ENCODE peak calls at places on chromosome 18, in eight cellular contexts. One of them, this sample, is unnamed.

GRCh38 chr18:69636529-69637301 is 236.0 kb downstream of the DOK6 start:
- DNase-seq in B cell: no peak
- DNase-seq in CD8-positive, alpha-beta T cell: no peak
- DNase-seq in heart right ventricle: peak
- DNase-seq in CD4-positive, alpha-beta T cell: no peak
- DNase-seq in omental fat pad: no peak
- DNase-seq in HCT116: no peak
- DNase-seq in upper lobe of right lung: no peak
- DNase-seq in this sample: no peak

GRCh38 chr18:23879126-23879525 is 135.4 kb upstream of the TTC39C start:
- DNase-seq in B cell: no peak
- DNase-seq in heart right ventricle: no peak
- DNase-seq in omental fat pad: no peak
- DNase-seq in CD4-positive, alpha-beta T cell: no peak
- DNase-seq in upper lobe of right lung: no peak
- DNase-seq in HCT116: no peak
- DNase-seq in CD8-positive, alpha-beta T cell: no peak
- DNase-seq in this sample: no peak

GRCh38 chr18:24231773-24232735 is 93.2 kb downstream of the CABYR start:
- DNase-seq in HCT116: no peak
- DNase-seq in upper lobe of right lung: no peak
- DNase-seq in CD8-positive, alpha-beta T cell: no peak
- DNase-seq in omental fat pad: no peak
- DNase-seq in B cell: no peak
- DNase-seq in heart right ventricle: no peak
- DNase-seq in CD4-positive, alpha-beta T cell: no peak
- DNase-seq in this sample: no peak

GRCh38 chr18:5678779-5679406 is 135.1 kb upstream of the EPB41L3 start:
- DNase-seq in B cell: no peak
- DNase-seq in CD8-positive, alpha-beta T cell: no peak
- DNase-seq in HCT116: no peak
- DNase-seq in CD4-positive, alpha-beta T cell: no peak
- DNase-seq in upper lobe of right lung: no peak
- DNase-seq in omental fat pad: no peak
- DNase-seq in heart right ventricle: no peak
- DNase-seq in this sample: no peak

GRCh38 chr18:10822457-10822856 is 296.6 kb downstream of the NAPG start:
- DNase-seq in upper lobe of right lung: no peak
- DNase-seq in CD4-positive, alpha-beta T cell: no peak
- DNase-seq in HCT116: no peak
- DNase-seq in omental fat pad: no peak
- DNase-seq in heart right ventricle: no peak
- DNase-seq in B cell: no peak
- DNase-seq in CD8-positive, alpha-beta T cell: no peak
- DNase-seq in this sample: no peak

GRCh38 chr18:79953921-79954651 is 2.6 kb upstream of the SLC66A2 start:
- DNase-seq in omental fat pad: peak
- DNase-seq in upper lobe of right lung: no peak
- DNase-seq in B cell: no peak
- DNase-seq in CD4-positive, alpha-beta T cell: no peak
- DNase-seq in CD8-positive, alpha-beta T cell: no peak
- DNase-seq in heart right ventricle: no peak
- DNase-seq in HCT116: no peak
- DNase-seq in this sample: no peak

GRCh38 chr18:79559121-79559835 is 120.3 kb upstream of the CTDP1 start:
- DNase-seq in upper lobe of right lung: no peak
- DNase-seq in omental fat pad: no peak
- DNase-seq in CD8-positive, alpha-beta T cell: no peak
- DNase-seq in HCT116: no peak
- DNase-seq in CD4-positive, alpha-beta T cell: no peak
- DNase-seq in heart right ventricle: no peak
- DNase-seq in B cell: no peak
- DNase-seq in this sample: no peak

GRCh38 chr18:77078671-77079070 is 53.9 kb downstream of the MBP start:
- DNase-seq in B cell: no peak
- DNase-seq in HCT116: no peak
- DNase-seq in heart right ventricle: no peak
- DNase-seq in CD8-positive, alpha-beta T cell: no peak
- DNase-seq in omental fat pad: no peak
- DNase-seq in CD4-positive, alpha-beta T cell: no peak
- DNase-seq in upper lobe of right lung: no peak
- DNase-seq in this sample: no peak

GRCh38 chr18:1311376-1311775 is 406.7 kb downstream of the ADCYAP1 start:
- DNase-seq in upper lobe of right lung: no peak
- DNase-seq in B cell: no peak
- DNase-seq in HCT116: no peak
- DNase-seq in CD4-positive, alpha-beta T cell: no peak
- DNase-seq in omental fat pad: no peak
- DNase-seq in heart right ventricle: no peak
- DNase-seq in CD8-positive, alpha-beta T cell: no peak
- DNase-seq in this sample: no peak

GRCh38 chr18:848062-848795 is 36.2 kb upstream of the YES1 start:
- DNase-seq in CD4-positive, alpha-beta T cell: no peak
- DNase-seq in HCT116: no peak
- DNase-seq in omental fat pad: no peak
- DNase-seq in upper lobe of right lung: no peak
- DNase-seq in heart right ventricle: no peak
- DNase-seq in B cell: no peak
- DNase-seq in CD8-positive, alpha-beta T cell: no peak
- DNase-seq in this sample: no peak

GRCh38 chr18:5890606-5891360 is 4.5 kb downstream of the TMEM200C start:
- DNase-seq in heart right ventricle: peak
- DNase-seq in upper lobe of right lung: peak
- DNase-seq in HCT116: no peak
- DNase-seq in B cell: peak
- DNase-seq in CD8-positive, alpha-beta T cell: no peak
- DNase-seq in CD4-positive, alpha-beta T cell: no peak
- DNase-seq in omental fat pad: no peak
- DNase-seq in this sample: no peak

GRCh38 chr18:77106331-77106730 is 26.3 kb downstream of the MBP start:
- DNase-seq in CD8-positive, alpha-beta T cell: peak
- DNase-seq in omental fat pad: no peak
- DNase-seq in heart right ventricle: no peak
- DNase-seq in B cell: no peak
- DNase-seq in HCT116: no peak
- DNase-seq in CD4-positive, alpha-beta T cell: peak
- DNase-seq in upper lobe of right lung: peak
- DNase-seq in this sample: peak

GRCh38 chr18:35618289-35618688 is 36.7 kb downstream of the GALNT1 start:
- DNase-seq in upper lobe of right lung: no peak
- DNase-seq in HCT116: no peak
- DNase-seq in omental fat pad: no peak
- DNase-seq in heart right ventricle: no peak
- DNase-seq in B cell: no peak
- DNase-seq in CD4-positive, alpha-beta T cell: no peak
- DNase-seq in CD8-positive, alpha-beta T cell: no peak
- DNase-seq in this sample: no peak

GRCh38 chr18:79806976-79807841 is 9.5 kb downstream of the KCNG2 start:
- DNase-seq in CD8-positive, alpha-beta T cell: no peak
- DNase-seq in heart right ventricle: no peak
- DNase-seq in upper lobe of right lung: peak
- DNase-seq in CD4-positive, alpha-beta T cell: no peak
- DNase-seq in omental fat pad: no peak
- DNase-seq in B cell: no peak
- DNase-seq in HCT116: no peak
- DNase-seq in this sample: no peak

GRCh38 chr18:78621141-78621540 is 358.5 kb upstream of the SALL3 start:
- DNase-seq in heart right ventricle: no peak
- DNase-seq in upper lobe of right lung: no peak
- DNase-seq in CD8-positive, alpha-beta T cell: no peak
- DNase-seq in B cell: no peak
- DNase-seq in HCT116: no peak
- DNase-seq in CD4-positive, alpha-beta T cell: no peak
- DNase-seq in omental fat pad: no peak
- DNase-seq in this sample: no peak

GRCh38 chr18:11096839-11097750 is 52.3 kb downstream of the PIEZO2 start:
- DNase-seq in B cell: no peak
- DNase-seq in CD8-positive, alpha-beta T cell: no peak
- DNase-seq in upper lobe of right lung: no peak
- DNase-seq in heart right ventricle: no peak
- DNase-seq in omental fat pad: no peak
- DNase-seq in HCT116: no peak
- DNase-seq in CD4-positive, alpha-beta T cell: no peak
- DNase-seq in this sample: no peak

GRCh38 chr18:34223164-34223892 is 1.4 kb downstream of the NOL4 start:
- DNase-seq in upper lobe of right lung: no peak
- DNase-seq in CD8-positive, alpha-beta T cell: no peak
- DNase-seq in B cell: no peak
- DNase-seq in CD4-positive, alpha-beta T cell: no peak
- DNase-seq in HCT116: no peak
- DNase-seq in heart right ventricle: no peak
- DNase-seq in omental fat pad: no peak
- DNase-seq in this sample: no peak

GRCh38 chr18:45102863-45103262 is 422.2 kb downstream of the SETBP1 start:
- DNase-seq in CD8-positive, alpha-beta T cell: no peak
- DNase-seq in B cell: peak
- DNase-seq in omental fat pad: no peak
- DNase-seq in CD4-positive, alpha-beta T cell: no peak
- DNase-seq in heart right ventricle: no peak
- DNase-seq in upper lobe of right lung: no peak
- DNase-seq in HCT116: no peak
- DNase-seq in this sample: no peak
- TF ChIP-seq CTCF in CD8-positive, alpha-beta T cell: no peak
- TF ChIP-seq CTCF in B cell: no peak
- TF ChIP-seq CTCF in omental fat pad: no peak
- TF ChIP-seq CTCF in CD4-positive, alpha-beta T cell: no peak
- TF ChIP-seq CTCF in heart right ventricle: no peak
- TF ChIP-seq CTCF in upper lobe of right lung: no peak
- TF ChIP-seq CTCF in HCT116: no peak
- TF ChIP-seq CTCF in this sample: no peak

GRCh38 chr18:67199993-67200617 is 316.4 kb downstream of the DSEL start:
- DNase-seq in B cell: peak
- DNase-seq in HCT116: peak
- DNase-seq in CD4-positive, alpha-beta T cell: no peak
- DNase-seq in omental fat pad: no peak
- DNase-seq in upper lobe of right lung: no peak
- DNase-seq in CD8-positive, alpha-beta T cell: no peak
- DNase-seq in heart right ventricle: no peak
- DNase-seq in this sample: no peak
- TF ChIP-seq CTCF in B cell: peak
- TF ChIP-seq CTCF in HCT116: no peak
- TF ChIP-seq CTCF in CD4-positive, alpha-beta T cell: peak
- TF ChIP-seq CTCF in omental fat pad: no peak
- TF ChIP-seq CTCF in upper lobe of right lung: peak
- TF ChIP-seq CTCF in CD8-positive, alpha-beta T cell: peak
- TF ChIP-seq CTCF in heart right ventricle: peak
- TF ChIP-seq CTCF in this sample: peak

GRCh38 chr18:75109001-75109400 is 99.9 kb downstream of the PTGR3 start:
- DNase-seq in HCT116: no peak
- DNase-seq in CD8-positive, alpha-beta T cell: no peak
- DNase-seq in upper lobe of right lung: no peak
- DNase-seq in CD4-positive, alpha-beta T cell: no peak
- DNase-seq in omental fat pad: no peak
- DNase-seq in heart right ventricle: no peak
- DNase-seq in B cell: no peak
- DNase-seq in this sample: no peak
- TF ChIP-seq CTCF in HCT116: no peak
- TF ChIP-seq CTCF in CD8-positive, alpha-beta T cell: no peak
- TF ChIP-seq CTCF in upper lobe of right lung: no peak
- TF ChIP-seq CTCF in CD4-positive, alpha-beta T cell: no peak
- TF ChIP-seq CTCF in omental fat pad: no peak
- TF ChIP-seq CTCF in heart right ventricle: no peak
- TF ChIP-seq CTCF in B cell: no peak
- TF ChIP-seq CTCF in this sample: no peak

DNA sequence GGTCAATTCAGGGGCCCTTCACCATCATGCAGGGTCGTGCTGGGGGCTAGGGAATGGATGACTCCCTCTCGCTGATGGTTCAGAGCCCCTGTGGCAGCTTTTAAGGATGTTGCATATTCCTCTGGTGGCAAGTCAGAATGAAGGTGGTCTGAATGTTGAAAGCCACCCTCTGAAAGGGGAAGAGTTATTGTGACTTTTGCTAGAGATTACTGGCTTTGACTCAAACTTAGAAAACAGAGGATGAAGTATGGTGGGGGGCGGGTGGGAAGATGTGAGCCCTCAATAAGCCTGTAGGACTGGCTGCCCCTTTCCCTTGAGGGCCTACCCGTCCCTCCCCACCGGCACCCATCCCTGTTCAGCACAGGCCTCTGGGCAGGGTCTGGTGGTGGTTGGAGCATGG is 23.2 kb downstream of the MC2R start:
- DNase-seq in heart right ventricle: no peak
- DNase-seq in B cell: no peak
- DNase-seq in omental fat pad: no peak
- DNase-seq in HCT116: no peak
- DNase-seq in CD8-positive, alpha-beta T cell: no peak
- DNase-seq in CD4-positive, alpha-beta T cell: no peak
- DNase-seq in upper lobe of right lung: no peak
- DNase-seq in this sample: no peak
- TF ChIP-seq CTCF in heart right ventricle: no peak
- TF ChIP-seq CTCF in B cell: no peak
- TF ChIP-seq CTCF in omental fat pad: no peak
- TF ChIP-seq CTCF in HCT116: no peak
- TF ChIP-seq CTCF in CD8-positive, alpha-beta T cell: no peak
- TF ChIP-seq CTCF in CD4-positive, alpha-beta T cell: no peak
- TF ChIP-seq CTCF in upper lobe of right lung: no peak
- TF ChIP-seq CTCF in this sample: no peak

DNA sequence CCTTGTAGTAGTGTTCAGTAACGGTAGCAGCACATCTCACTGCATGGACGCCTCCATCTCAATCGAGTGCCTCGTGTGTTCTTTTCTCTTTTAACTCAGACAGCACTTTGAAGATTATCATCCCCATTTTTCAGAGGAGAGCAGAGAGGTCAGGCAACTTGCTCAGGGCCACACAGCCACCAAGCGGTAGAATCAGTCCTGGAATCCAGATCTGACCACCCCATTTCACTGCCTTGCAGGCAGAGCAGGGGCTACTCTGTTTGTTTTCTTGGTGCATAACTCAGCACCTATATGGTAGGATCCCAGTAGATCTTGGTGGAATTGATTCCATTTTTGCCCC is 129.5 kb downstream of the SMAD7 start:
- DNase-seq in CD4-positive, alpha-beta T cell: no peak
- DNase-seq in heart right ventricle: no peak
- DNase-seq in omental fat pad: no peak
- DNase-seq in CD8-positive, alpha-beta T cell: no peak
- DNase-seq in B cell: no peak
- DNase-seq in HCT116: no peak
- DNase-seq in upper lobe of right lung: no peak
- DNase-seq in this sample: peak
- TF ChIP-seq CTCF in CD4-positive, alpha-beta T cell: no peak
- TF ChIP-seq CTCF in heart right ventricle: no peak
- TF ChIP-seq CTCF in omental fat pad: no peak
- TF ChIP-seq CTCF in CD8-positive, alpha-beta T cell: no peak
- TF ChIP-seq CTCF in B cell: no peak
- TF ChIP-seq CTCF in HCT116: no peak
- TF ChIP-seq CTCF in upper lobe of right lung: no peak
- TF ChIP-seq CTCF in this sample: no peak

GRCh38 chr18:56316727-56317126 is 321.7 kb downstream of the TXNL1 start:
- DNase-seq in upper lobe of right lung: no peak
- DNase-seq in HCT116: no peak
- DNase-seq in heart right ventricle: no peak
- DNase-seq in B cell: no peak
- DNase-seq in CD8-positive, alpha-beta T cell: no peak
- DNase-seq in CD4-positive, alpha-beta T cell: no peak
- DNase-seq in omental fat pad: no peak
- DNase-seq in this sample: no peak
- TF ChIP-seq CTCF in upper lobe of right lung: no peak
- TF ChIP-seq CTCF in HCT116: no peak
- TF ChIP-seq CTCF in heart right ventricle: no peak
- TF ChIP-seq CTCF in B cell: no peak
- TF ChIP-seq CTCF in CD8-positive, alpha-beta T cell: no peak
- TF ChIP-seq CTCF in CD4-positive, alpha-beta T cell: no peak
- TF ChIP-seq CTCF in omental fat pad: no peak
- TF ChIP-seq CTCF in this sample: no peak

This sample was measured in right atrium auricular region.